ENCODE peak calls at places on chromosomes 16 and 17, in eight cellular contexts. J is HFF-Myc, H is HepG2, M is OCI-LY7, U is foreskin fibroblast, L is sigmoid colon, N is GM12878, W is cardiac muscle cell. P is an unnamed sample.

GRCh38 chr16:87496101-87496801 is 3.4 kb upstream of the ZCCHC14 start:
- DNase-seq in J (no peak), H (no peak), M (no peak), U (no peak), L (no peak), N (peak), W (no peak), P (peak)

GRCh38 chr16:56610017-56610608 is 1.7 kb downstream of the MT2A start:
- DNase-seq in J (no peak), H (peak), M (peak), U (peak), L (peak), N (peak), W (peak), P (peak)

GRCh38 chr17:64781013-64781392 is 118.9 kb upstream of the SMURF2 start:
- DNase-seq in J (no peak), H (no peak), M (no peak), U (no peak), L (no peak), N (no peak), W (no peak), P (no peak)

GRCh38 chr17:82962163-82962720 is 117.2 kb upstream of the METRNL start:
- DNase-seq in J (no peak), H (no peak), M (no peak), U (peak), L (peak), N (no peak), W (peak), P (no peak)

GRCh38 chr16:5041604-5042133 is 7.9 kb upstream of the NAGPA start:
- DNase-seq in J (no peak), H (no peak), M (no peak), U (no peak), L (no peak), N (peak), W (peak), P (peak)

GRCh38 chr16:57364143-57364542 is 5.6 kb downstream of the CCL22 start:
- DNase-seq in J (no peak), H (no peak), M (no peak), U (no peak), L (no peak), N (no peak), W (no peak), P (no peak)

GRCh38 chr17:11893862-11894261 is 103.4 kb downstream of the ZNF18 start:
- DNase-seq in J (no peak), H (no peak), M (no peak), U (no peak), L (no peak), N (no peak), W (no peak), P (no peak)

GRCh38 chr17:73592079-73592415 is 52.2 kb downstream of the SDK2 start:
- DNase-seq in J (no peak), H (no peak), M (no peak), U (no peak), L (no peak), N (no peak), W (no peak), P (no peak)

GRCh38 chr16:17470871-17471744 is at the start of gene XYLT1:
- DNase-seq in J (peak), H (no peak), M (peak), U (peak), L (peak), N (no peak), W (peak), P (no peak)

GRCh38 chr17:46736100-46736499 is 82.4 kb downstream of the WNT3 start:
- DNase-seq in J (no peak), H (no peak), M (peak), U (no peak), L (no peak), N (peak), W (no peak), P (peak)

GRCh38 chr17:79992657-79993389 is 42.8 kb downstream of the TBC1D16 start:
- DNase-seq in J (no peak), H (no peak), M (no peak), U (no peak), L (no peak), N (no peak), W (no peak), P (no peak)

GRCh38 chr16:85003723-85004586 is 7.4 kb downstream of the ZDHHC7 start:
- DNase-seq in J (no peak), H (no peak), M (no peak), U (no peak), L (no peak), N (no peak), W (no peak), P (no peak)

GRCh38 chr16:27332105-27332504 is 18.3 kb downstream of the IL4R start:
- DNase-seq in J (no peak), H (no peak), M (no peak), U (no peak), L (peak), N (no peak), W (peak), P (no peak)

GRCh38 chr16:22071352-22071923 is 20.9 kb upstream of the VWA3A start:
- DNase-seq in J (no peak), H (no peak), M (no peak), U (no peak), L (no peak), N (no peak), W (peak), P (no peak)

GRCh38 chr16:28873543-28874201 is 4.6 kb upstream of the ATP2A1 start:
- DNase-seq in J (no peak), H (no peak), M (peak), U (no peak), L (no peak), N (no peak), W (peak), P (peak)

GRCh38 chr17:57599271-57600045 is 145.6 kb downstream of the CCDC182 start:
- DNase-seq in J (no peak), H (no peak), M (peak), U (no peak), L (no peak), N (no peak), W (no peak), P (peak)

GRCh38 chr16:7086842-7087616 is 245.6 kb upstream of the RBFOX1 start:
- DNase-seq in J (no peak), H (peak), M (no peak), U (no peak), L (no peak), N (no peak), W (no peak), P (no peak)

GRCh38 chr17:9291912-9292562 is 270.7 kb downstream of the NTN1 start:
- DNase-seq in J (no peak), H (peak), M (peak), U (no peak), L (peak), N (no peak), W (peak), P (peak)

GRCh38 chr17:499836-500543 is 147.4 kb upstream of the RPH3AL start:
- DNase-seq in J (no peak), H (no peak), M (peak), U (no peak), L (no peak), N (no peak), W (no peak), P (peak)

GRCh38 chr17:975321-975982 is 4.1 kb downstream of the NXN start:
- DNase-seq in J (no peak), H (no peak), M (no peak), U (peak), L (no peak), N (no peak), W (no peak), P (no peak)

GRCh38 chr16:56315955-56316354 is 109.4 kb downstream of the AMFR start:
- DNase-seq in J (no peak), H (no peak), M (no peak), U (no peak), L (no peak), N (no peak), W (no peak), P (no peak)

GRCh38 chr17:73489991-73490390 is 154.3 kb downstream of the SDK2 start:
- DNase-seq in J (no peak), H (no peak), M (no peak), U (no peak), L (no peak), N (no peak), W (no peak), P (no peak)

GRCh38 chr16:70703041-70703834 is 17.4 kb upstream of the MTSS2 start:
- DNase-seq in J (peak), H (peak), M (no peak), U (peak), L (peak), N (no peak), W (peak), P (no peak)

GRCh38 chr16:67833418-67834241 is 8.5 kb upstream of the THAP11 start:
- DNase-seq in J (peak), H (peak), M (peak), U (peak), L (peak), N (peak), W (peak), P (peak)

GRCh38 chr16:81480856-81481821 is 36.5 kb downstream of the CMIP start:
- DNase-seq in J (no peak), H (peak), M (peak), U (peak), L (peak), N (peak), W (peak), P (peak)

GRCh38 chr16:9503251-9503986 is 412.0 kb downstream of the HAPSTR1 start:
- DNase-seq in J (no peak), H (no peak), M (no peak), U (no peak), L (no peak), N (no peak), W (no peak), P (no peak)

GRCh38 chr16:81237282-81237681 is 1.2 kb upstream of the BCO1 start:
- DNase-seq in J (no peak), H (no peak), M (no peak), U (no peak), L (peak), N (no peak), W (no peak), P (no peak)

GRCh38 chr16:81815429-81815766 is 36.3 kb downstream of the PLCG2 start:
- DNase-seq in J (no peak), H (no peak), M (no peak), U (no peak), L (no peak), N (peak), W (no peak), P (peak)

GRCh38 chr17:18980682-18981384 is 23.7 kb downstream of the FAM83G start:
- DNase-seq in J (no peak), H (peak), M (no peak), U (no peak), L (no peak), N (no peak), W (no peak), P (no peak)

GRCh38 chr16:88063201-88063773 is 112.1 kb downstream of the BANP start:
- DNase-seq in J (peak), H (no peak), M (no peak), U (peak), L (peak), N (no peak), W (peak), P (no peak)

GRCh38 chr17:76714822-76715461 is 4.2 kb upstream of the MXRA7 start:
- DNase-seq in J (no peak), H (no peak), M (peak), U (no peak), L (peak), N (no peak), W (peak), P (peak)

GRCh38 chr17:68036304-68037147 is 991 bp downstream of the KPNA2 start:
- DNase-seq in J (no peak), H (no peak), M (peak), U (peak), L (no peak), N (no peak), W (peak), P (no peak)

GRCh38 chr17:75874323-75875181 is 3.8 kb downstream of the TRIM47 start:
- DNase-seq in J (no peak), H (no peak), M (no peak), U (no peak), L (no peak), N (no peak), W (no peak), P (no peak)

GRCh38 chr17:1813088-1813487 is 16.6 kb downstream of the SMYD4 start:
- DNase-seq in J (no peak), H (no peak), M (no peak), U (no peak), L (no peak), N (no peak), W (peak), P (no peak)

GRCh38 chr16:86013867-86014266 is 114.9 kb downstream of the IRF8 start:
- DNase-seq in J (no peak), H (no peak), M (no peak), U (no peak), L (peak), N (no peak), W (no peak), P (no peak)

GRCh38 chr16:88533945-88534641 is 36.1 kb upstream of the ZC3H18 start:
- DNase-seq in J (no peak), H (no peak), M (peak), U (peak), L (peak), N (no peak), W (peak), P (peak)

DNA sequence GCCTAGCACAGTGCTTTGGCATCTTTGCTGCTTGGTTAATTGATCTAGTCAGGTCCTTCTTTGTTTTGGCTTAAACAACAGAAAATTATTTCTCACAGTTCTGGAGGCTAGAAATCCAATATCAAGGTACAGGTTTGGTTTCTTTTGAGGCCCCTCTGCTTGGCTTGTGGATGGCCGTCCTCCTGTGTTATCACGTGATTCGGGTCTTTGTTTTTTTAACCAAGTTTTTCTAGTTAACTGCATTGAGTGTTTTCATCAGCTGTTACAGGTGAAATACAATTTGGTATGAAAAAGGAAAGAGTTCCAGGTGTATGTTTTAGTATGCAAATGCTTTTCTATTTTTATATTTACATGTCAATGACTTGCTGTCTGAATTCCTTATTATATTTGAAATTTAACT is 2.8 kb downstream of the NLK start:
- DNase-seq in J (no peak), H (no peak), M (peak), U (no peak), L (no peak), N (no peak), W (no peak), P (no peak)
- H3K4me3 ChIP-seq in J (peak), H (no peak), M (peak), U (peak), L (no peak), N (peak), W (no peak), P (peak)

DNA sequence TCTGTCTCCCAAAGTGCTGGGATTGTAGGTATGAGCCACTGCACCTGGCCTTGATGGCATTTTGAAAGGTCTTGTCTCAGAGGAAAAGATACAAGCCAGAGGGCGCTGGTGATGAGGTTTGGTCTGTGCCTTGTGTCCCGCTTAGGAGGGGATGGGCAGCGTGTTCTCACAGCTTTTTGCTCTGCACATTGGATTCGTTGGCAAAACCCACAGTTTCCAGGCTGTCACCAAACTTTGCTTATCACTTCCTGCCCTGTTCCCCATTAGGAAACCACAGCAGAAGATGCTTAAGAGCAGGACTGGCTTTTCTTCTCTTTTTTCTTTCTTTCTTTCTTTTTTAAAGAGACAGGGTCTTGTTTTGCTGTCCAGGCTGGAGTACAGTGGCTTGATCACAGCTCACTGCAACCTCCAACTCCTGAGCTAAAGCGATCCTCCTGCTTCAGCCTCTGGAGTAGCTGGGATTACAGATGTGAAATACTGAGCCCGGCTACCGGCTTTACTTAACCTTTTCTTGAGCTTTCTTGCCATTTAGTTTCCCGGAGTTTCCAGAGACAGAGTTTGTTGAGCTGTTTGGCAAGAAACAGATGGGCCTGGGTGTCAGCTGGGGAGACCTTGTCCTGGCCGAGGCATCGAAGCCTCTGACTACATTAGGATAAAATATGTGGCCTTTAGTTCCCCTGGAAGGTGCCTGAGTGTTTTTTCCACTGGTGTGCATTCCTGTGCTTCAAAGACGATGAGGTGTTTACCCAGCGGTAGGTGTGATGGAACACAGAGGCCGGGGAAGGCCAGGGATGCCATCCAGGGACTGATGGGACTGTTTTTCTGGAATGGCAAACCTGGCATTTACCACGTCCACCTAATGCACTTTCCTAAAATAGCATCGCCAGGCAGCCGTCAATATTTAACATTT is 112.9 kb downstream of the ABCC1 start:
- DNase-seq in J (no peak), H (no peak), M (peak), U (no peak), L (peak), N (no peak), W (peak), P (peak)
- TF ChIP-seq CTCF in J (peak), H (no peak), M (peak), U (no peak), L (peak), N (no peak), W (peak), P (no peak)

GRCh38 chr17:31559647-31560501 is 168.4 kb downstream of the RAB11FIP4 start:
- DNase-seq in J (no peak), H (no peak), M (no peak), U (no peak), L (no peak), N (no peak), W (no peak), P (no peak)
- H3K4me3 ChIP-seq in J (peak), H (no peak), M (peak), U (peak), L (peak), N (no peak), W (peak), P (peak)

GRCh38 chr16:49836218-49836617 is 19.7 kb downstream of the ZNF423 start:
- DNase-seq in J (no peak), H (no peak), M (no peak), U (no peak), L (no peak), N (no peak), W (no peak), P (no peak)

GRCh38 chr16:49838639-49839461 is 17.1 kb downstream of the ZNF423 start:
- DNase-seq in J (no peak), H (no peak), M (no peak), U (no peak), L (no peak), N (no peak), W (no peak), P (no peak)

GRCh38 chr16:49836668-49837067 is 19.2 kb downstream of the ZNF423 start:
- DNase-seq in J (no peak), H (no peak), M (no peak), U (no peak), L (no peak), N (no peak), W (no peak), P (no peak)

GRCh38 chr16:49838361-49838638 is 17.6 kb downstream of the ZNF423 start:
- DNase-seq in J (no peak), H (no peak), M (no peak), U (no peak), L (no peak), N (no peak), W (no peak), P (no peak)

GRCh38 chr16:49837673-49838360 is 18.1 kb downstream of the ZNF423 start:
- DNase-seq in J (no peak), H (no peak), M (no peak), U (no peak), L (no peak), N (no peak), W (peak), P (no peak)
- TF ChIP-seq CTCF in J (no peak), H (no peak), M (no peak), U (no peak), L (no peak), N (no peak), W (no peak), P (no peak)

GRCh38 chr16:2962334-2963073 is 1.6 kb upstream of the KREMEN2 start:
- DNase-seq in J (no peak), H (no peak), M (no peak), U (no peak), L (no peak), N (no peak), W (no peak), P (no peak)
- H3K4me3 ChIP-seq in J (no peak), H (no peak), M (no peak), U (no peak), L (no peak), N (no peak), W (no peak), P (no peak)

GRCh38 chr17:4159761-4160160 is 16.8 kb downstream of the CYB5D2 start:
- DNase-seq in J (no peak), H (no peak), M (no peak), U (no peak), L (no peak), N (no peak), W (no peak), P (no peak)

GRCh38 chr17:4160294-4160859 is 17.4 kb downstream of the CYB5D2 start:
- DNase-seq in J (no peak), H (no peak), M (no peak), U (no peak), L (no peak), N (no peak), W (no peak), P (no peak)

GRCh38 chr17:4161560-4162221 is 18.7 kb downstream of the CYB5D2 start:
- DNase-seq in J (no peak), H (no peak), M (no peak), U (peak), L (no peak), N (no peak), W (no peak), P (no peak)

GRCh38 chr17:4162366-4162765 is 19.4 kb downstream of the CYB5D2 start:
- DNase-seq in J (no peak), H (no peak), M (no peak), U (no peak), L (no peak), N (no peak), W (no peak), P (no peak)

GRCh38 chr17:4161179-4161559 is 18.2 kb downstream of the CYB5D2 start:
- DNase-seq in J (peak), H (peak), M (no peak), U (peak), L (no peak), N (no peak), W (peak), P (no peak)
- TF ChIP-seq CTCF in J (peak), H (no peak), M (no peak), U (peak), L (no peak), N (no peak), W (peak), P (no peak)

P was measured in GM12865.